ENCODE peak calls at places on chromosomes 12 and 14, in six cellular contexts. Y is mesendoderm, M is H9, K is neuronal stem cell, S is H1, T is IMR-90. C is an unnamed sample.

GRCh38 chr12:93243689-93244513 is 133.8 kb upstream of the NUDT4 start:
- DNase-seq in Y (no peak), T (peak), K (no peak), S (no peak), M (no peak), C (peak)

GRCh38 chr12:103012884-103013283 is 55.4 kb downstream of the ASCL1 start:
- DNase-seq in M (peak), T (no peak), K (peak), S (peak), Y (peak), C (no peak)

GRCh38 chr12:42409471-42409870 is 83.5 kb downstream of the PPHLN1 start:
- DNase-seq in T (no peak), Y (no peak), S (no peak), K (no peak), M (no peak), C (no peak)

GRCh38 chr12:117679776-117680175 is 289.0 kb downstream of the KSR2 start:
- DNase-seq in S (no peak), Y (no peak), T (no peak), K (no peak), M (no peak), C (peak)

GRCh38 chr12:132545183-132545953 is 55.4 kb downstream of the FBRSL1 start:
- DNase-seq in S (no peak), K (no peak), T (no peak), M (no peak), Y (no peak), C (no peak)

GRCh38 chr14:55889124-55889523 is 229.1 kb upstream of the PELI2 start:
- DNase-seq in M (no peak), T (no peak), Y (no peak), K (no peak), S (no peak), C (no peak)

GRCh38 chr12:93698307-93699092 is 21.3 kb downstream of the CRADD start:
- DNase-seq in S (no peak), K (no peak), Y (no peak), T (peak), M (no peak), C (peak)

GRCh38 chr14:87934185-87934584 is 58.8 kb downstream of the GALC start:
- DNase-seq in K (no peak), S (no peak), Y (no peak), M (no peak), T (peak), C (peak)

GRCh38 chr14:65239897-65240296 is 137.6 kb upstream of the MAX start:
- DNase-seq in S (no peak), T (no peak), Y (no peak), M (no peak), K (no peak), C (no peak)

GRCh38 chr14:65241125-65241752 is 138.9 kb upstream of the MAX start:
- DNase-seq in M (no peak), T (no peak), S (no peak), Y (no peak), K (no peak), C (no peak)

GRCh38 chr14:65242732-65243134 is 140.4 kb upstream of the MAX start:
- DNase-seq in S (no peak), Y (no peak), M (no peak), K (no peak), T (peak), C (no peak)

GRCh38 chr14:65239143-65239672 is 136.9 kb upstream of the MAX start:
- DNase-seq in K (no peak), S (no peak), Y (peak), M (no peak), T (peak), C (peak)

DNA sequence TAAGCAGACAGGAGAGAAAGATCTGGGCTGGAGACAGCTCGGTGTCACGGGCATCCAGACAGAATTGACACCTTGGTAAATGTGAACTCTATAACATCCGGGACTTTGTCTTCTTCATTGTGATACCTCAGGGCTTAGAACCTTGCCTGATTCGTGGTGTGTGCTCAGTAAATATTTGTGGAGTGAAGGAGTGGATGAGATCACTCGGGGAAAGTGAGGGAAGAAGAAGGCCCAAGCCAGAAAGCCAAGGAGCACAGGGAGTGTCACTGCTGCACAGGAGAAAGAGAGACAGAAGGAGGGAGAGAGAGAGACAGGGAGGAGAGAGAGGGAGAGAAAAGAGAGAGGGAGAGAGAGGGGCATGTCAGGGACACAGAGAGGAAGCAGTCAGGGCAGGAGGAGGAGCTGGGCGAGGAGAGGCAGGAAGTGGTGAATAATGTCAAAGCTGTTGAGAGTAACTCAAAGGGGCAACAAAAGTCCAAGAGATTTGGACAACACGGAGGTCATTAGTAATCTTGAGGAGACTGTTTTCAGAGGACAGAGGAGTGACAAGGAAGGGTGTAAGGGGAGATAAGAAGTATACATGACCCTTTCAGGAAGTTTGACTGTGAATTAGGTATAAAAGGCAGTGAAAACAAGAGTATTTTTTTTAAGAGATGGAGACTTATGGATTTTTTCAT is 141.6 kb upstream of the MAX start:
- DNase-seq in K (no peak), M (no peak), T (peak), S (no peak), Y (no peak), C (no peak)
- H4K8ac ChIP-seq in K (no peak), M (no peak), T (peak), S (no peak), Y (no peak), C (peak)

DNA sequence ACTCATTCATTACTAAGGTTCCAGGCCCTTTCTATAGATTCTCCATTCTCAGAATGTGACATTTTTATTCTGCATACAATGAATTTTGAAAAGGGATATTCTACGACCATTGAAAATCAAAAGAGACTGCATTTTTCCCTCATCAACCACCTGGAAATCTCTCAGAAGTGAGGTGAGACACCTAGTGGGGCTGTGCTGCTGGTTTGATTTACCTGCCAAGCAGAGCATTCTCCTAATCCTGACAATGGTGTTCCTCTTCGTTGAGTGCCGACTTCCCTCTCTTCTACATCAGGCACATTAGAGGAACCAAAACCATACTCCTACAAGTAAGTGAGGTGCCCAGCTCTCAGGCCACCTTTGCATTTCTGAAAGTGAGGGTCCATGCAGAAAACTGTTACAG is 14.9 kb downstream of the CKB start:
- DNase-seq in S (no peak), Y (no peak), M (no peak), T (no peak), K (no peak), C (no peak)
- H2BK15ac ChIP-seq in S (no peak), Y (no peak), M (no peak), T (no peak), K (no peak), C (no peak)

GRCh38 chr14:59085207-59085739 is 103.2 kb upstream of the DAAM1 start:
- DNase-seq in S (no peak), Y (peak), M (no peak), K (no peak), T (no peak), C (no peak)
- H4K8ac ChIP-seq in S (no peak), Y (no peak), M (no peak), K (no peak), T (no peak), C (no peak)

GRCh38 chr12:81257952-81258551 is 180.2 kb downstream of the ACSS3 start:
- DNase-seq in M (no peak), T (peak), S (no peak), K (peak), Y (peak), C (peak)

GRCh38 chr12:81263072-81263471 is 185.2 kb downstream of the ACSS3 start:
- DNase-seq in M (no peak), S (no peak), Y (no peak), T (no peak), K (no peak), C (no peak)

GRCh38 chr12:81255947-81256346 is 178.1 kb downstream of the ACSS3 start:
- DNase-seq in K (no peak), Y (peak), M (no peak), T (no peak), S (no peak), C (no peak)

GRCh38 chr12:81259360-81259759 is 181.5 kb downstream of the ACSS3 start:
- DNase-seq in K (no peak), T (no peak), M (no peak), Y (no peak), S (no peak), C (no peak)

DNA sequence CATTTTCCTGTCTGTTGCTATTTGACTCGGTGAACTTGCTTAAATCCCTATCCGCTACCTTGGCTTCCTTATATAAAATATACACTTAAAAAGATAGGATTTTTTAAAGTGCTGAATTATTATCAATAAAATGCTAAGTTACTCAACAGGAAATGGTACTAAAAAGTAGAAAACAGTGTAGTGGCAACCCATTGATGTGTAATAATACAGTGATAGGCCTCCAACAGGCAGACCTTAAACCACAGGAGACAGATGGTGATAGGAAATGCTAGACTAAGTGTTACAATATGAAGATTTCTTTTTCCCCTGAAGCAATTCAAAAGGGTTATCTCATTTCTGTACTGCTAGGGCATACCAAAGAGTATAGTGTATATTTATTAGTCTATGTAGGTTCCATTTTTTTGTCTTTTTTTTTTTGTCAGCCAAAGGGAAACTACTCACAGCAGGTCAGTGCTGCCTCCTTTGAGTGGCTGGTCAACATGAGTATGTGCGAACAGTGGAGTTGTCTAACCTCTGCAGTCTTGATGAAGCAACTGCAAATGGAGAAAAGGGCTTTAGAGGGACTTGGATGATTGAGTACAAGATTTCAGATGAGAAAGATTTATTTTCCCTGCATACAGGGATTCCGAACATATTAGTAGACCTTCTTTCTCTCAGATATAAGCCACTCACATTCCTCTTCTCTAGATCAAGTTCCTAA is 183.8 kb downstream of the ACSS3 start:
- DNase-seq in M (no peak), S (no peak), T (no peak), K (no peak), Y (peak), C (no peak)
- H2BK15ac ChIP-seq in M (no peak), S (no peak), T (no peak), K (no peak), Y (no peak), C (no peak)

GRCh38 chr14:24194873-24195185 is 412 bp downstream of the TM9SF1 start:
- DNase-seq in K (no peak), T (no peak), S (no peak), Y (no peak), M (no peak), C (no peak)

GRCh38 chr14:24197066-24197465 is 1.8 kb upstream of the TM9SF1 start:
- DNase-seq in K (no peak), S (no peak), M (no peak), Y (no peak), T (no peak), C (no peak)

GRCh38 chr14:24194186-24194872 is 912 bp downstream of the TM9SF1 start:
- DNase-seq in T (no peak), S (no peak), K (no peak), Y (no peak), M (no peak), C (peak)

GRCh38 chr14:24195186-24196070 is at the start of gene TM9SF1:
- DNase-seq in S (peak), T (peak), Y (peak), M (peak), K (peak), C (peak)

DNA sequence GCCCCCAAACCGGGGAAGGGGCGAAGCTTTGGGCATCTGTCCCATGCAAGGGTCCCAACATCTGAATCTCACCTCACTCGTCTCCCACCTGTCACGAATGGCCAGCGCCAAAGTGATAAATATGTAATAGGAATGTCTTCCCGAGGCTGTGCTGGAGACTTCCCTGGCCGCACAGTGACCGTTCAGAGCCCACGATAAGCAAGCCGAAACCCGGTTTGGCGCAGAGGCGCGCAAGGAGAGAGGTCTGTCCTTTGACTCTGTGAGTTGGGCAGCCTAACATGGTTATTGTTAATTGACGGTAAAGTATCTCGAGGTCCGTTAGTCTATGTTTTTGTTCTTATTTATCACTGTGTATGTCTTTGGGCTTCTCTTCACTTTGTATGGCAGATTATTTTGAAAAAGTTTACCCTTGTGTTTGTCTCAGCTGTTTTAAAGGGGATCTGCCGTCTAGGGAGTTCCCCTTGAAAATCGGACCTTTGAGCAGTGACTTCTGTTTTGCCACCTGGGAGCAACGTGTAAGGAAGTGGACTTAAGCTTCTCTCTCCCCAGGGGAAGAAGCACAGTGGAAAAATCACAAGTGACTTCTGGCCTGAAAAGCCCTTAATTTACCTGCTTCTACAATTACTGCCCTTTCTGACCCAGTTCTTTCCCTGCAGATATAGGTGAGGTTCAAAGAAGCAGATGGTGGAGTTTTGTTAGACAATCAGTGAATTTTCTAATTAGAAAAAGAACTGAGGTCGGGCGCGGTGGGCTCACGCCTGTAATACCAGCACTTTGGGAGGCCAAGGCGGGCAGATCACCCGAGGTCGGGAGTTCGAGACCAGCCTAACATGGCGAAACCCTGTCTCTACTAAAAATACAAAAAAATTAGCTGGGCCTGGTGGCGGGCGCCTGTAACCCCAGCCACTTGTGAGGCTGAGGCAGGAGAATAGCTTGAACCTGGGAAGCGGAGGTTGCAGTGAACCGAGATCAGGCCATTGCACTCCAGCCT is 1.1 kb upstream of the TM9SF1 start:
- DNase-seq in T (peak), K (no peak), Y (peak), M (no peak), S (no peak), C (peak)
- H4K8ac ChIP-seq in T (peak), K (no peak), Y (no peak), M (no peak), S (no peak), C (peak)

DNA sequence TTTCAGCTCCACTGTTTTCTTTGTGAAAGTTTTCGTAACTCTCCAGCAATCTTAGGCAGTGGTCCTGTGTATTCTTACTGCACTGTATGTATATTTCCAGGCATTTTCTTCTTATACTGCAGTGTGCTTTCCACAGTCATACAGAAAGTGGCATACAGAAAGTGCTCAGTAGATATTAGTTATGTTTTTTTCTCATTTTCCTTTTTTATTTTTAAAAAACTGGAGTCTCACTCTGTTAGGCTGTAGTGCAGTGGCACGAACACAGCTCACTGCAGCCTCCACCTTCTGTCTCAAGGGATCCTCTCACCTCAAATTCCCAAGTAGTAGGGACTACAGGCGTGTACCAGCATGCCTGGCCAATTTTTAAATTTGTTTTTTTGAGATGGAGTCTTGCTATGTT is 368.5 kb upstream of the RGS6 start:
- DNase-seq in M (no peak), K (no peak), T (no peak), S (no peak), Y (no peak), C (no peak)
- H2BK15ac ChIP-seq in M (no peak), K (no peak), T (peak), S (no peak), Y (no peak), C (no peak)

DNA sequence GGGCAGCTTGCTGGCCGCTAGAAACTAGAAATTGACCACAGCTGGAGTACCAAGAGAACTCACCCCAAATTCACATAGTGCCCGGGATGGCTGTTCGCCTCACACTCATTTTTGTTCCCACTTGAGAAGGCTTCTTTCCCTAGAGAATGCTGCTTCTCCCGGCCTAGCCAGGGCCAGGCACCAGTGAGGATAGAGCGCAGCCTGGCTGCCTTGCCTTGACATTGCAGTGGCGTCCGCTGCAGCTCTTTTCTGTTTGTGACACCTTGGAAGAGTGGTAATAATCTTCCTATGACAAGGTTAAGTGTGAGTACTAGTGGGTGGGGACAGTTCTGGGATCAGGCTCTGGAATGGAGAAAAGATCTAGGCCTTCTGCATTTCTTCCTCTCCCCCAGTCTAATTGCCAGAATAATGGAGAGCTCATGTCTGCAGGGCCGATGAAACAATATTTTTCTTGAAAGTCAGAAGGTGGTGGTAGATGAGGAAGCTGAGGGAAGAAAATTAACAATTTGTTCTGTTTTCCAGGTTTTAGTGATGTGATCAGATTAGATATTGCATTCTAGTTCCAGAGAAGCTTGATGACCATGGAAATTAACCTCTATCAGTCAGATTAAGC is 3.7 kb downstream of the TMEM253 start:
- DNase-seq in S (peak), K (no peak), Y (peak), M (peak), T (peak), C (peak)
- H4K8ac ChIP-seq in S (peak), K (no peak), Y (no peak), M (no peak), T (peak), C (peak)

GRCh38 chr14:22907429-22907828 is 11.5 kb downstream of the RBM23 start:
- DNase-seq in K (no peak), S (no peak), Y (no peak), M (no peak), T (no peak), C (no peak)
- H2BK15ac ChIP-seq in K (no peak), S (no peak), Y (no peak), M (no peak), T (no peak), C (no peak)